ENCODE peak calls at places on chromosomes 4 and X, in five cellular contexts. G, O, M, K and H are unnamed samples.
A peak's percentile ranks its signal among the peaks of the same experiment; 100 is the strongest.

GRCh38 chrX:42943051-42943450 is 165.1 kb upstream of the PPP1R2C start:
- DNase-seq in G (no peak), O (no peak), M (no peak), K (no peak), H (no peak)

GRCh38 chrX:152601848-152602616 is 35.7 kb upstream of the GABRQ start:
- DNase-seq in G (no peak), O (peak; percentile 40), M (no peak), K (no peak), H (no peak)

GRCh38 chr4:74121643-74122579 is 22.9 kb upstream of the CXCL2 start:
- DNase-seq in G (no peak), O (no peak), M (no peak), K (no peak), H (no peak)

GRCh38 chr4:189547537-189547936 is 393.1 kb upstream of the FRG1 start:
- DNase-seq in G (no peak), O (no peak), M (peak; percentile 22), K (no peak), H (no peak)

GRCh38 chr4:2330119-2331042 is 68.5 kb upstream of the MXD4 start:
- DNase-seq in G (no peak), O (no peak), M (peak; percentile 95), K (no peak), H (peak; percentile 71)

GRCh38 chr4:74628808-74629616 is 165.3 kb downstream of the BTC start:
- DNase-seq in G (no peak), O (no peak), M (peak; percentile 73), K (no peak), H (no peak)

GRCh38 chrX:108699368-108699767 is 37.0 kb downstream of the IRS4 start:
- DNase-seq in G (no peak), O (no peak), M (peak; percentile 30), K (no peak), H (no peak)

GRCh38 chr4:103002551-103002950 is 17.0 kb downstream of the SLC9B1 start:
- DNase-seq in G (no peak), O (no peak), M (peak; percentile 40), K (no peak), H (no peak)

GRCh38 chr4:110005461-110006056 is 92.9 kb downstream of the EGF start:
- DNase-seq in G (no peak), O (no peak), M (peak; percentile 78), K (no peak), H (peak; percentile 36)

GRCh38 chrX:115531818-115532403 is 29.1 kb upstream of the PLS3 start:
- DNase-seq in G (no peak), O (no peak), M (peak; percentile 8), K (no peak), H (no peak)

GRCh38 chr4:38925492-38926418 is 58.1 kb downstream of the FAM114A1 start:
- DNase-seq in G (no peak), O (peak; percentile 23), M (no peak), K (no peak), H (no peak)

GRCh38 chrX:110442631-110443030 is 84.0 kb downstream of the RTL9 start:
- DNase-seq in G (peak; percentile 33), O (peak; percentile 45), M (peak; percentile 22), K (no peak), H (no peak)

GRCh38 chrX:85808217-85808616 is 239.1 kb downstream of the CHM start:
- DNase-seq in G (no peak), O (no peak), M (no peak), K (no peak), H (no peak)

GRCh38 chrX:10508891-10509290 is 111.5 kb downstream of the MID1 start:
- DNase-seq in G (no peak), O (no peak), M (no peak), K (no peak), H (no peak)

GRCh38 chr4:104747635-104748034 is 252.9 kb upstream of the CXXC4 start:
- DNase-seq in G (no peak), O (no peak), M (peak; percentile 11), K (no peak), H (no peak)

GRCh38 chrX:154490021-154490413 is 412 bp downstream of the SLC10A3 start:
- DNase-seq in G (peak; percentile 37), O (peak; percentile 31), M (peak; percentile 64), K (peak; percentile 72), H (no peak)

GRCh38 chr4:63717384-63717783 is 691.9 kb downstream of the TECRL start:
- DNase-seq in G (no peak), O (no peak), M (peak; percentile 5), K (no peak), H (no peak)

GRCh38 chr4:86978709-86979108 is 43.9 kb downstream of the AFF1 start:
- DNase-seq in G (no peak), O (no peak), M (no peak), K (no peak), H (no peak)

GRCh38 chrX:47898024-47898423 is 61.3 kb downstream of the ZNF81 start:
- DNase-seq in G (no peak), O (no peak), M (no peak), K (no peak), H (no peak)

GRCh38 chr4:77148081-77148480 is 8.9 kb upstream of the CCNG2 start:
- DNase-seq in G (no peak), O (no peak), M (no peak), K (no peak), H (no peak)

DNA sequence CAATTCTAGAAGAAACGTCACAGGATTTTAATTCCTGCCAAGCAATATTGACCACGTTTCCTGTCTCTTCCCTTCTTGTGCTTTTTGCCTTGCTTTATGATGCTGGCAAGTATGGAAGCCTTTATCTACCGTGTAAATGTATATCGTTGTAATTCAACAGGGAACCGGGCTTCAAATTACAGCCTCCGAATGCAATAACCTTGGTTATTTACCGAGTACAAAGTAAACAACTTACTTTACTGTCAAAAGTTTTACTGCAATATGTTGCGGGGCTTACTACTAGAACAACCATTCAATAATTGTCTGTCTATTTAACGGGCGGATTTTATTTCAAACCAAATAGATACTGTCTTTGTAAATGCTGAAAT is 73.0 kb downstream of the PALLD start:
- DNase-seq in G (no peak), O (no peak), M (no peak), K (no peak), H (no peak)
- H3K4me3 ChIP-seq in G (no peak overlapping the region), O (no peak overlapping the region), M (no peak overlapping the region), K (no peak overlapping the region), H (no peak overlapping the region)

GRCh38 chr4:147691820-147692219 is 7.9 kb upstream of the PRMT9 start:
- DNase-seq in G (no peak), O (no peak), M (no peak), K (no peak), H (no peak)
- H3K4me3 ChIP-seq in G (no peak overlapping the region), O (no peak overlapping the region), M (no peak overlapping the region), K (no peak overlapping the region), H (no peak overlapping the region)

DNA sequence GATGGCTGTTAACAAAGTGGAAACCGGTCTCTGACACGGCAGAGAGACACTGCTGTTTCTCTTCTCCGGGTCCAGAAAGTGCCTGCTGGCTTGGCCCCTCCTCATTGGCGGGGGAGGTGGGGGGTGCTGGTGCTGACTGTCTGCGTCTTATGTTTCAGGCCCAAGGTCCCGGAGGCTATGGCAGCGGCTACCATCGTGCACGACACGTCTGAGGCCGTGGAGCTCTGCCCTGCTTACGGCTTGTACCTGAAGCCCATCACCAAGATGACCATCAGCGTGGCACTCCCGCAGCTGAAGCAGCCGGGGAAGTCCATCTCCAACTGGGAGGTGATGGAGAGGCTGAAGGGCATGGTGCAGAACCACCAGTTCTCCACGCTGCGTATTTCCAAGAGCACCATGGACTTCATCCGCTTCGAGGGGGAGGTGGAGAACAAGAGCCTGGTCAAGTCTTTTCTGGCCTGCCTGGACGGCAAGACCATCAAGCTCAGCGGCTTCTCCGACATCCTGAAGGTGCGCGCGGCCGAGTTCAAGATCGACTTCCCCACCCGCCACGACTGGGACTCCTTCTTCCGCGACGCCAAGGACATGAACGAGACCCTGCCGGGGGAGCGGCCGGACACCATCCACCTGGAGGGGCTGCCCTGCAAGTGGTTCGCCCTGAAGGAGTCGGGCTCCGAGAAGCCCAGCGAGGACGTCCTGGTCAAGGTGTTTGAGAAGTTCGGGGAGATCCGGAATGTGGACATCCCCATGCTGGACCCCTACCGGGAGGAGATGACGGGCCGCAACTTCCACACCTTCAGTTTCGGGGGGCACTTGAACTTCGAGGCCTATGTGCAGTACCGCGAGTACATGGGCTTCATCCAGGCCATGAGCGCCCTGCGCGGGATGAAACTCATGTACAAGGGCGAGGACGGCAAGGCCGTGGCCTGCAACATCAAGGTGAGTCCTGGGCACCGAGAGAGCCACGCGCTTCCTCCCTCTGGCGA is 2.2 kb downstream of the AKAP17A start:
- DNase-seq in G (no peak), O (no peak), M (no peak), K (no peak), H (no peak)
- H3K4me3 ChIP-seq in G (peak overlapping the region; percentile 72), O (no peak overlapping the region), M (no peak overlapping the region), K (peak overlapping the region; percentile 94), H (peak overlapping the region; percentile 93)

GRCh38 chr4:187491421-187491820 is 504.1 kb upstream of the ZFP42 start:
- DNase-seq in G (no peak), O (no peak), M (no peak), K (no peak), H (no peak)
- H3K4me3 ChIP-seq in G (no peak overlapping the region), O (no peak overlapping the region), M (no peak overlapping the region), K (no peak overlapping the region), H (no peak overlapping the region)